ENCODE peak calls at places on chromosomes 1 and 21, in seven cellular contexts. J is Panc1, Q is GM03348, P is ecto neural progenitor cell, S is cardiac muscle cell, B is fibroblast of lung, A is HCEC 1CT. N is an unnamed sample.

GRCh38 chr1:210262167-210262896 is 29.7 kb downstream of the SERTAD4 start:
- DNase-seq in S (no peak), J (no peak), P (no peak), Q (peak), A (no peak), B (peak), N (no peak)

GRCh38 chr1:231219422-231220401 is 21.3 kb upstream of the GNPAT start:
- DNase-seq in Q (no peak), A (no peak), B (no peak), S (no peak), J (no peak), P (no peak), N (peak)

GRCh38 chr1:159067699-159068621 is 8.6 kb downstream of the AIM2 start:
- DNase-seq in J (no peak), Q (no peak), B (no peak), P (no peak), A (no peak), S (no peak), N (peak)

GRCh38 chr1:87039096-87039495 is 124.7 kb downstream of the HS2ST1 start:
- DNase-seq in Q (no peak), S (no peak), B (no peak), A (no peak), J (no peak), P (no peak), N (no peak)

GRCh38 chr1:8174807-8175206 is 143.1 kb upstream of the SLC45A1 start:
- DNase-seq in A (no peak), Q (no peak), S (no peak), P (no peak), J (no peak), B (no peak), N (no peak)

GRCh38 chr1:199685369-199685768 is 342.1 kb upstream of the NR5A2 start:
- DNase-seq in J (peak), S (no peak), A (peak), P (no peak), B (peak), Q (peak), N (no peak)

GRCh38 chr1:23862640-23863039 is 5.5 kb downstream of the FUCA1 start:
- DNase-seq in B (no peak), Q (no peak), P (no peak), S (no peak), A (no peak), J (no peak), N (no peak)

GRCh38 chr1:3837200-3837599 is 19.8 kb downstream of the CEP104 start:
- DNase-seq in J (no peak), A (no peak), S (no peak), Q (no peak), P (no peak), B (no peak), N (no peak)

GRCh38 chr21:39687069-39687468 is 57.9 kb upstream of the IGSF5 start:
- DNase-seq in J (no peak), A (no peak), P (no peak), S (no peak), B (no peak), Q (no peak), N (no peak)

GRCh38 chr1:27506703-27507102 is 16.7 kb upstream of the WASF2 start:
- DNase-seq in P (no peak), A (no peak), B (no peak), J (no peak), S (no peak), Q (no peak), N (no peak)

GRCh38 chr1:151809625-151810556 is 4.7 kb upstream of the LINGO4 start:
- DNase-seq in S (no peak), Q (no peak), A (no peak), P (no peak), B (no peak), J (no peak), N (no peak)

GRCh38 chr1:204421441-204421840 is 9.8 kb upstream of the PPP1R15B start:
- DNase-seq in B (no peak), Q (no peak), P (no peak), S (no peak), J (no peak), A (no peak), N (no peak)

GRCh38 chr1:156385534-156386031 is 16.6 kb downstream of the RHBG start:
- DNase-seq in B (peak), Q (peak), J (peak), A (peak), P (peak), S (peak), N (peak)

GRCh38 chr1:190172636-190173410 is 304.8 kb downstream of the BRINP3 start:
- DNase-seq in P (no peak), A (peak), S (no peak), B (peak), J (no peak), Q (no peak), N (no peak)

GRCh38 chr1:46529031-46529630 is 22.3 kb downstream of the KNCN start:
- DNase-seq in P (no peak), Q (no peak), J (no peak), B (no peak), A (no peak), S (no peak), N (no peak)

GRCh38 chr1:173267453-173267945 is 60.4 kb upstream of the TNFSF4 start:
- DNase-seq in Q (peak), A (peak), J (no peak), P (no peak), B (peak), S (no peak), N (no peak)

GRCh38 chr1:98389809-98390208 is 271.7 kb upstream of the SNX7 start:
- DNase-seq in J (no peak), Q (peak), B (peak), P (no peak), S (no peak), A (peak), N (no peak)

GRCh38 chr1:7264101-7264500 is 478.8 kb downstream of the CAMTA1 start:
- DNase-seq in J (no peak), S (no peak), A (no peak), P (no peak), B (no peak), Q (no peak), N (no peak)

GRCh38 chr1:231493421-231494185 is 34.9 kb upstream of the TSNAX start:
- DNase-seq in P (no peak), J (no peak), A (no peak), Q (no peak), B (peak), S (peak), N (peak)

GRCh38 chr1:11898831-11899467 is 27.3 kb downstream of the KIAA2013 start:
- DNase-seq in Q (peak), P (peak), J (no peak), S (peak), A (no peak), B (no peak), N (peak)

GRCh38 chr1:184300446-184300845 is 86.4 kb upstream of the C1orf21 start:
- DNase-seq in B (peak), Q (peak), J (no peak), A (peak), S (no peak), P (no peak), N (no peak)

GRCh38 chr1:53982034-53982761 is 35.8 kb downstream of the LDLRAD1 start:
- DNase-seq in J (no peak), B (peak), Q (peak), P (peak), S (peak), A (peak), N (no peak)

GRCh38 chr1:149936992-149937705 is 470 bp upstream of the MTMR11 start:
- DNase-seq in S (no peak), Q (peak), J (no peak), P (no peak), A (peak), B (peak), N (no peak)

GRCh38 chr1:2451744-2452582 is 24.1 kb upstream of the PLCH2 start:
- DNase-seq in J (peak), P (no peak), A (peak), Q (peak), S (no peak), B (peak), N (no peak)

GRCh38 chr1:20640183-20640597 is 6.9 kb downstream of the PINK1 start:
- DNase-seq in Q (peak), S (peak), J (peak), A (peak), B (peak), P (peak), N (peak)

GRCh38 chr1:23622284-23622683 is 63.0 kb upstream of the ID3 start:
- DNase-seq in B (no peak), J (no peak), Q (no peak), S (no peak), P (no peak), A (no peak), N (no peak)

GRCh38 chr21:43824883-43825609 is 35.7 kb downstream of the RRP1 start:
- DNase-seq in P (no peak), A (no peak), S (no peak), J (no peak), B (no peak), Q (no peak), N (no peak)

GRCh38 chr1:1788646-1789431 is 10.6 kb upstream of the NADK start:
- DNase-seq in J (no peak), A (no peak), S (peak), B (no peak), Q (no peak), P (peak), N (no peak)

GRCh38 chr21:21373969-21374368 is 375.8 kb downstream of the NCAM2 start:
- DNase-seq in B (no peak), S (no peak), Q (no peak), J (no peak), P (no peak), A (no peak), N (no peak)

GRCh38 chr1:177343445-177343844 is 172.7 kb downstream of the BRINP2 start:
- DNase-seq in P (no peak), J (no peak), Q (no peak), B (no peak), S (no peak), A (peak), N (no peak)

GRCh38 chr1:170162385-170163226 is 16.8 kb downstream of the NTMT2 start:
- DNase-seq in B (peak), S (peak), Q (peak), J (no peak), A (peak), P (peak), N (no peak)

GRCh38 chr1:170073893-170074249 is 624 bp downstream of the KIFAP3 start:
- DNase-seq in S (no peak), B (no peak), J (no peak), P (no peak), A (no peak), Q (peak), N (no peak)

GRCh38 chr1:27491748-27492700 is 2.1 kb upstream of the WASF2 start:
- DNase-seq in Q (peak), S (no peak), P (no peak), J (no peak), A (no peak), B (peak), N (no peak)

GRCh38 chr1:37486680-37487618 is 12.6 kb downstream of the ZC3H12A start:
- DNase-seq in Q (peak), S (peak), P (peak), B (peak), J (no peak), A (peak), N (peak)

GRCh38 chr1:234696986-234697385 is 87.0 kb upstream of the IRF2BP2 start:
- DNase-seq in S (no peak), J (no peak), Q (peak), B (peak), A (no peak), P (no peak), N (no peak)

GRCh38 chr21:46078984-46079356 is 18.9 kb upstream of the COL6A2 start:
- DNase-seq in Q (peak), A (no peak), S (no peak), P (no peak), B (no peak), J (no peak), N (no peak)

GRCh38 chr1:222828939-222829338 is 14.1 kb downstream of the DISP1 start:
- DNase-seq in A (no peak), S (no peak), B (no peak), P (no peak), Q (no peak), J (no peak), N (no peak)

GRCh38 chr1:74712863-74713262 is 20.0 kb downstream of the CRYZ start:
- DNase-seq in J (no peak), S (no peak), Q (no peak), B (peak), P (no peak), A (no peak), N (no peak)

GRCh38 chr1:165442053-165442452 is 2.9 kb downstream of the RXRG start:
- DNase-seq in S (no peak), Q (no peak), J (no peak), A (no peak), P (no peak), B (no peak), N (no peak)

GRCh38 chr21:39186676-39187075 is 3.4 kb upstream of the PSMG1 start:
- DNase-seq in B (no peak), J (no peak), Q (no peak), A (no peak), S (no peak), P (no peak), N (no peak)

N was measured in GM13976.